ENCODE peak calls at places on chromosomes 3 and 15, in five cellular contexts. D is choroid plexus epithelial cell, G is brain microvascular endothelial cell, S is neural progenitor cell, C is Peyer's patch. X is an unnamed sample.
A peak's percentile ranks its signal among the peaks of the same experiment; 100 is the strongest.

GRCh38 chr3:194148383-194148782 is 12.4 kb downstream of the HES1 start:
- DNase-seq in D (peak; percentile 87), G (peak; percentile 56), S (no peak), C (no peak), X (no peak)

GRCh38 chr15:93942140-93942808 is 289.1 kb upstream of the MCTP2 start:
- DNase-seq in D (no peak), G (no peak), S (no peak), C (no peak), X (no peak)

GRCh38 chr3:25823314-25823713 is 33.4 kb downstream of the OXSM start:
- DNase-seq in D (no peak), G (no peak), S (no peak), C (no peak), X (no peak)

GRCh38 chr3:184443364-184443763 is 63.5 kb downstream of the CHRD start:
- DNase-seq in D (no peak), G (no peak), S (no peak), C (no peak), X (no peak)

GRCh38 chr3:87307805-87308204 is 31.4 kb upstream of the POU1F1 start:
- DNase-seq in D (peak; percentile 35), G (no peak), S (no peak), C (no peak), X (peak; percentile 3)

GRCh38 chr15:23690450-23690852 is 3.3 kb upstream of the NDN start:
- DNase-seq in D (peak; percentile 41), G (no peak), S (peak; percentile 83), C (no peak), X (no peak)

GRCh38 chr3:86047329-86047625 is 943.7 kb downstream of the VGLL3 start:
- DNase-seq in D (no peak), G (no peak), S (no peak), C (no peak), X (no peak)

GRCh38 chr3:114764056-114764492 is 383.0 kb downstream of the ZBTB20 start:
- DNase-seq in D (peak; percentile 26), G (no peak), S (no peak), C (no peak), X (no peak)

GRCh38 chr3:172751188-172751571 is 654 bp downstream of the ECT2 start:
- DNase-seq in D (peak; percentile 35), G (peak; percentile 4), S (peak; percentile 48), C (peak; percentile 16), X (no peak)

GRCh38 chr15:71804695-71805470 is 5.5 kb upstream of the NR2E3 start:
- DNase-seq in D (peak; percentile 23), G (no peak), S (no peak), C (no peak), X (no peak)

GRCh38 chr15:94004697-94005096 is 226.7 kb upstream of the MCTP2 start:
- DNase-seq in D (no peak), G (no peak), S (no peak), C (no peak), X (no peak)

GRCh38 chr3:194083253-194084224 is 52.4 kb upstream of the HES1 start:
- DNase-seq in D (peak; percentile 38), G (no peak), S (no peak), C (no peak), X (no peak)

GRCh38 chr3:61172684-61173083 is 78.6 kb downstream of the FHIT start:
- DNase-seq in D (no peak), G (no peak), S (peak; percentile 62), C (no peak), X (peak; percentile 21)

GRCh38 chr15:97745481-97746071 is 214.9 kb upstream of the ARRDC4 start:
- DNase-seq in D (peak; percentile 28), G (no peak), S (peak; percentile 60), C (no peak), X (peak; percentile 29)
- TF ChIP-seq CTCF in D (peak; percentile 66), G (peak; percentile 66), S (peak; percentile 73), C (peak; percentile 43), X (peak; percentile 3)

GRCh38 chr3:28917895-28918294 is 363.0 kb upstream of the RBMS3 start:
- DNase-seq in D (no peak), G (no peak), S (no peak), C (no peak), X (no peak)

GRCh38 chr3:28916713-28917499 is 364.0 kb upstream of the RBMS3 start:
- DNase-seq in D (peak; percentile 89), G (peak; percentile 80), S (peak; percentile 48), C (no peak), X (peak; percentile 58)

GRCh38 chr3:28912120-28912885 is 368.6 kb upstream of the RBMS3 start:
- DNase-seq in D (peak; percentile 41), G (peak; percentile 54), S (no peak), C (no peak), X (no peak)

DNA sequence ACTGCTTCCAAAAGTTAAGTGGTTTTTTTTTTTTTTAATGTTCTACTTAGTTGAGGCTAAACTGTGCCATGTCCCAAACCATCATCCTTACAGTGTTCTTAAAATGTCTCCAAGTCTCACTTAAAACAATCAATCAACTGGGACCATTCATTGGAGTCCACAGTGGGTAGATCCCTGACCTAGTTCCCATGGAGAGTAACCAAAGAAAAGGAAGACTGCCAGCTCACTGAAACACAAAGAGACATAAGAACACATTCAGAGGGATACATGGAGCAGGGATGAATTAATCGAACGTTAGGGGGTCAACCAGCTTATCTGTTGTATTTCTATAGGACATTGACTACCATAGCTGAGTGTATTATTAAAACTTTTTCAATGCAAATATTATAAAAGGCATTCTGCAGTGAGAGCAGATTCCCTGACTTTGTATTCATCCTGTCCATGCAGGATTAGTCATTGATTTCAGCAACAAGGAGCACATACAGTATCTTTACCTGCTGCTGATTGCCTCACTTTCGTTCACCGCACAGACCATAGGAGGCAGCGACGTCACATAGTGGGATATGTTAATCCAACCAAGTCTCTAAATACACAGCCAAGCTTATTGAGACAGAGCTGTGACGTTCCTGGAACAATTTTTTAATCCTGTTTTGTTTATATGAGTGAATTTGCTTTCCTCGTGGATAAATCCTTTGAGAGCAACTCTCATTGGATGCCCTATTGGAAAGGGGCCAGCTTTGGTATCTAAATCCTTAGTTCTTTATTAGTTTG is 365.0 kb upstream of the RBMS3 start:
- DNase-seq in D (peak; percentile 81), G (peak; percentile 82), S (peak; percentile 65), C (no peak), X (no peak)
- TF ChIP-seq CTCF in D (peak; percentile 23), G (peak; percentile 45), S (peak; percentile 33), C (no peak), X (no peak)

GRCh38 chr3:126209741-126210140 is 29.4 kb upstream of the ALDH1L1 start:
- DNase-seq in D (no peak), G (no peak), S (no peak), C (no peak), X (no peak)

GRCh38 chr3:126212250-126212628 is 31.9 kb upstream of the ALDH1L1 start:
- DNase-seq in D (no peak), G (no peak), S (no peak), C (no peak), X (no peak)

GRCh38 chr3:126213376-126214044 is 33.1 kb upstream of the ALDH1L1 start:
- DNase-seq in D (peak; percentile 35), G (no peak), S (peak; percentile 16), C (no peak), X (no peak)

GRCh38 chr3:126211569-126211968 is 31.2 kb upstream of the ALDH1L1 start:
- DNase-seq in D (peak; percentile 2), G (no peak), S (no peak), C (no peak), X (no peak)

DNA sequence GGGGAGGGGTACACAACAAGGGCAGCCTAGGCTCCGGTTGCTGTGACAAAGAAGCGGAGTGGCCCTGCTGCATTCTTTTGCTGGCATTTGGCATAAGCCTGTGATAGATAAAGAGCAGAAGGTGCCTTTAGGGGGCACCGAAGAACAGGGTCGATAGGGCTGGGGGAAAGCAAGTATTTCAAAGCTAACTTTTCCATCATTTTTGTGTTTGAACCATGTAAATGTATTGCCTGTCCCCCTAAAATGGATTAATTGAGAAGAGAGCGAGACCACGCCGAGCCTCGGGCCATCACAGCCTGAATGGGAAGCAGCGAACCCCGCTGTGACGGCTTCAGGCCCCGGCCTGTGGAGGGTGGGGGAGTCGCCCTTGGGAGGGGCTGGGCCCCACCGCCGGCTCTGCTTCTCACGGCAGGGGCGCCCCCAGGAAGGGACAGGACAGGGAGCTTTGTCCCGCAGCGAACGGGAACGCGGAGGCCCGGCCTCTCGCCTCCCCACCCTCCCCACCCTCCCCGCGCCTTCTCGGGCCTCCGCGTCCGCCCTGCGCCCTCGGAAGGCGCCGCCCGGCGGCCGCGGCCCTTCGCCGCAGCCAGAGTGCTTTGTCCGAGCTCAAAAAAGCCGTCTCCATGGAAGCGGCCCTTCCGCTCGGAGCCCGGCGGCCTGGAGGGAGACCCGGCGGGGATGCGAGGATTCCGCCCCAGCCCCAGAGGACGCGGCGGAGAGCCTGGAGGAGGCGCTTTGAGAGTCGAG is 32.4 kb upstream of the ALDH1L1 start:
- DNase-seq in D (peak; percentile 64), G (no peak), S (peak; percentile 93), C (no peak), X (no peak)
- TF ChIP-seq CTCF in D (peak; percentile 34), G (peak; percentile 40), S (peak; percentile 69), C (no peak), X (no peak)

GRCh38 chr3:112086857-112087524 is 802 bp downstream of the C3orf52 start:
- DNase-seq in D (peak; percentile 23), G (no peak), S (no peak), C (no peak), X (no peak)
- TF ChIP-seq CTCF in D (no peak), G (no peak), S (no peak), C (no peak), X (no peak)

GRCh38 chr15:76647612-76648011 is 257.5 kb downstream of the SCAPER start:
- DNase-seq in D (no peak), G (no peak), S (peak; percentile 6), C (no peak), X (no peak)

GRCh38 chr15:76642671-76643070 is 262.5 kb downstream of the SCAPER start:
- DNase-seq in D (no peak), G (no peak), S (no peak), C (no peak), X (peak; percentile 6)
- TF ChIP-seq CTCF in D (no peak), G (peak; percentile 1), S (peak; percentile 53), C (peak; percentile 23), X (no peak)

GRCh38 chr15:57611938-57612337 is 20.2 kb downstream of the MYZAP start:
- DNase-seq in D (peak; percentile 37), G (no peak), S (peak; percentile 19), C (no peak), X (no peak)
- TF ChIP-seq CTCF in D (peak; percentile 48), G (peak; percentile 52), S (peak; percentile 10), C (peak; percentile 15), X (no peak)

GRCh38 chr3:68874551-68875348 is 57.6 kb downstream of the TAFA4 start:
- DNase-seq in D (no peak), G (no peak), S (no peak), C (no peak), X (no peak)
- TF ChIP-seq CTCF in D (no peak), G (no peak), S (no peak), C (no peak), X (no peak)

X was measured in GM20000.